ENCODE peak calls at places on chromosomes 16 and 17, in four cellular contexts. One of them, this sample, is unnamed.

GRCh38 chr16:85584192-85584757 is 28.8 kb upstream of the GSE1 start:
- DNase-seq in HepG2: no peak
- DNase-seq in K562: no peak
- DNase-seq in GM12878: no peak
- DNase-seq in this sample: no peak

GRCh38 chr17:15091825-15092224 is 173.3 kb downstream of the PMP22 start:
- DNase-seq in K562: no peak
- DNase-seq in GM12878: no peak
- DNase-seq in HepG2: no peak
- DNase-seq in this sample: peak

GRCh38 chr16:977096-977701 is 4.4 kb upstream of the SOX8 start:
- DNase-seq in K562: no peak
- DNase-seq in HepG2: no peak
- DNase-seq in GM12878: no peak
- DNase-seq in this sample: no peak

GRCh38 chr16:2777231-2777902 is at the start of gene ELOB:
- DNase-seq in K562: peak
- DNase-seq in HepG2: peak
- DNase-seq in GM12878: no peak
- DNase-seq in this sample: peak

GRCh38 chr16:80536246-80536645 is 4.5 kb upstream of the DYNLRB2 start:
- DNase-seq in K562: no peak
- DNase-seq in GM12878: no peak
- DNase-seq in HepG2: no peak
- DNase-seq in this sample: no peak

GRCh38 chr17:21376835-21377690 is 906 bp downstream of the KCNJ12 start:
- DNase-seq in HepG2: no peak
- DNase-seq in GM12878: no peak
- DNase-seq in K562: no peak
- DNase-seq in this sample: peak

GRCh38 chr16:87671221-87671620 is 68.9 kb downstream of the JPH3 start:
- DNase-seq in HepG2: no peak
- DNase-seq in K562: no peak
- DNase-seq in GM12878: no peak
- DNase-seq in this sample: no peak

GRCh38 chr16:29926675-29927522 is 873 bp upstream of the KCTD13 start:
- DNase-seq in HepG2: peak
- DNase-seq in K562: peak
- DNase-seq in GM12878: no peak
- DNase-seq in this sample: no peak

GRCh38 chr17:1645207-1646171 is at the start of gene SCARF1:
- DNase-seq in K562: no peak
- DNase-seq in GM12878: no peak
- DNase-seq in HepG2: no peak
- DNase-seq in this sample: peak

GRCh38 chr17:65371702-65372101 is 189.7 kb downstream of the AXIN2 start:
- DNase-seq in K562: no peak
- DNase-seq in GM12878: no peak
- DNase-seq in HepG2: no peak
- DNase-seq in this sample: no peak

GRCh38 chr17:40615295-40615988 is 32.2 kb downstream of the SMARCE1 start:
- DNase-seq in HepG2: peak
- DNase-seq in K562: peak
- DNase-seq in GM12878: peak
- DNase-seq in this sample: peak

GRCh38 chr17:10063730-10064221 is 134.6 kb downstream of the GAS7 start:
- DNase-seq in K562: no peak
- DNase-seq in GM12878: peak
- DNase-seq in HepG2: no peak
- DNase-seq in this sample: no peak

GRCh38 chr17:59311051-59311468 is 20.4 kb upstream of the YPEL2 start:
- DNase-seq in GM12878: peak
- DNase-seq in HepG2: peak
- DNase-seq in K562: peak
- DNase-seq in this sample: peak

GRCh38 chr17:39152134-39152884 is 872 bp upstream of the PLXDC1 start:
- DNase-seq in GM12878: no peak
- DNase-seq in K562: no peak
- DNase-seq in HepG2: no peak
- DNase-seq in this sample: peak

GRCh38 chr16:26791166-26791565 is 275.6 kb upstream of the C16orf82 start:
- DNase-seq in HepG2: no peak
- DNase-seq in K562: no peak
- DNase-seq in GM12878: no peak
- DNase-seq in this sample: no peak

GRCh38 chr16:47511882-47512281 is 50.8 kb downstream of the PHKB start:
- DNase-seq in K562: no peak
- DNase-seq in HepG2: no peak
- DNase-seq in GM12878: no peak
- DNase-seq in this sample: peak

GRCh38 chr16:31333686-31334649 is 21.0 kb upstream of the ITGAX start:
- DNase-seq in K562: peak
- DNase-seq in GM12878: no peak
- DNase-seq in HepG2: peak
- DNase-seq in this sample: peak

GRCh38 chr16:57791903-57792461 is 10.3 kb downstream of the KIFC3 start:
- DNase-seq in GM12878: no peak
- DNase-seq in K562: no peak
- DNase-seq in HepG2: no peak
- DNase-seq in this sample: no peak

GRCh38 chr16:72740346-72740745 is 307.6 kb downstream of the ZFHX3 start:
- DNase-seq in HepG2: no peak
- DNase-seq in K562: no peak
- DNase-seq in GM12878: no peak
- DNase-seq in this sample: no peak

GRCh38 chr16:70615933-70616332 is 30.4 kb upstream of the IL34 start:
- DNase-seq in HepG2: no peak
- DNase-seq in K562: no peak
- DNase-seq in GM12878: no peak
- DNase-seq in this sample: no peak

GRCh38 chr16:56793504-56793903 is 63.6 kb downstream of the NUP93 start:
- DNase-seq in GM12878: no peak
- DNase-seq in K562: peak
- DNase-seq in HepG2: peak
- DNase-seq in this sample: no peak

GRCh38 chr17:17175340-17175739 is 30.8 kb downstream of the PLD6 start:
- DNase-seq in K562: no peak
- DNase-seq in HepG2: no peak
- DNase-seq in GM12878: no peak
- DNase-seq in this sample: no peak

GRCh38 chr16:74611721-74612120 is 4.8 kb upstream of the GLG1 start:
- DNase-seq in HepG2: no peak
- DNase-seq in K562: no peak
- DNase-seq in GM12878: no peak
- DNase-seq in this sample: no peak

GRCh38 chr17:1005361-1005946 is 8.5 kb downstream of the TIMM22 start:
- DNase-seq in GM12878: no peak
- DNase-seq in K562: no peak
- DNase-seq in HepG2: no peak
- DNase-seq in this sample: no peak

GRCh38 chr17:10631048-10631700 is 25.9 kb downstream of the MYH3 start:
- DNase-seq in K562: peak
- DNase-seq in GM12878: no peak
- DNase-seq in HepG2: no peak
- DNase-seq in this sample: peak

GRCh38 chr16:86584071-86584685 is 5.8 kb downstream of the FOXL1 start:
- DNase-seq in HepG2: no peak
- DNase-seq in K562: no peak
- DNase-seq in GM12878: no peak
- DNase-seq in this sample: no peak

GRCh38 chr16:17266606-17267313 is 204.0 kb downstream of the XYLT1 start:
- DNase-seq in GM12878: no peak
- DNase-seq in HepG2: no peak
- DNase-seq in K562: no peak
- DNase-seq in this sample: no peak

GRCh38 chr16:74753180-74753579 is 21.4 kb downstream of the FA2H start:
- DNase-seq in GM12878: no peak
- DNase-seq in HepG2: no peak
- DNase-seq in K562: no peak
- DNase-seq in this sample: no peak

GRCh38 chr17:71441098-71441497 is 679.7 kb upstream of the SOX9 start:
- DNase-seq in K562: no peak
- DNase-seq in GM12878: no peak
- DNase-seq in HepG2: no peak
- DNase-seq in this sample: no peak

GRCh38 chr16:88298166-88298881 is 84.4 kb upstream of the ZNF469 start:
- DNase-seq in HepG2: no peak
- DNase-seq in GM12878: no peak
- DNase-seq in K562: no peak
- DNase-seq in this sample: no peak

GRCh38 chr16:86391486-86391885 is 118.8 kb upstream of the FOXF1 start:
- DNase-seq in K562: no peak
- DNase-seq in HepG2: no peak
- DNase-seq in GM12878: no peak
- DNase-seq in this sample: no peak

GRCh38 chr17:63445571-63446217 is 412 bp downstream of the CYB561 start:
- DNase-seq in GM12878: no peak
- DNase-seq in K562: peak
- DNase-seq in HepG2: no peak
- DNase-seq in this sample: peak

GRCh38 chr17:81895400-81895799 is 3.9 kb downstream of the ANAPC11 start:
- DNase-seq in K562: no peak
- DNase-seq in HepG2: no peak
- DNase-seq in GM12878: no peak
- DNase-seq in this sample: no peak
- TF ChIP-seq CBFB in K562: no peak
- TF ChIP-seq CBFB in HepG2: no peak
- TF ChIP-seq CBFB in GM12878: no peak
- TF ChIP-seq CBFB in this sample: no peak

GRCh38 chr17:57062865-57063264 is 22.2 kb upstream of the AKAP1 start:
- DNase-seq in GM12878: no peak
- DNase-seq in HepG2: no peak
- DNase-seq in K562: no peak
- DNase-seq in this sample: no peak
- TF ChIP-seq CBFB in GM12878: no peak
- TF ChIP-seq CBFB in HepG2: no peak
- TF ChIP-seq CBFB in K562: no peak
- TF ChIP-seq CBFB in this sample: no peak

DNA sequence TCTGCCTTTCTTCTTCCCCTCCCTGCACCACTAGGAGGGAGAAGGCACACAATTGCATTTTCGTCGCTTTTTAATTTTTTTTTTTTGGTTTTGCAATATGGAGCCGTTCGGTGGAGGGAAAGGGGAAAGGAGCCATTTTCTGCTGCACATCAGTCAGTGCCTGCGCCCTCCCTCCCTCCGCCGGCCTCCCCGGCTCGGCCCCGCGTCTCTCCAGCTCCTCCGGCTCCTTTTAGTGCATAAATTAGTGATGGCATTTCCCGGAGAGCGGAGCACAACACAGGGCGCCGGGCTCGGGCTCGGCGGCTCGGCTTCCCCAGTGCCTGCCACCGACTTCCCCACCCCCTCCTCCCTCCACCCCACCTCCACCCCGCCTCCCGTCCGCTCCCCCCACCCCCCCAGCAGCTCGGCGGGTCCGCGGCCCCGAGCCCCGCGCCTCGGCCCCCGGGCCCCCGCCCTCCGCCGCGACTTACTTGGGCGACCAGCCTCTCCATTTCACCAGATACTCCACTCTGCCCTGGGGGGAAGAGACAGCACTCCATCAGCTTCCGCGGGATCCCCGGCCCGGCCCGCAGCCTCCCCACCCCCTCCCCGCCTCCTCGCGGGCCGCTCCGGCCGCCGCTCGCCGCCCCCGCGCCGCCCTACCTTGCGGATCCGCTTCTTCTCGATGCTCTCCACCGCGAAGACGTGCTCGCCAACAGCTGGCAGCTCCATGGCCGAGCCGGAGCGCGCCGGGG is 532 bp downstream of the CBX4 start:
- DNase-seq in K562: peak
- DNase-seq in GM12878: no peak
- DNase-seq in HepG2: no peak
- DNase-seq in this sample: peak
- TF ChIP-seq CBFB in K562: no peak
- TF ChIP-seq CBFB in GM12878: no peak
- TF ChIP-seq CBFB in HepG2: no peak
- TF ChIP-seq CBFB in this sample: no peak

DNA sequence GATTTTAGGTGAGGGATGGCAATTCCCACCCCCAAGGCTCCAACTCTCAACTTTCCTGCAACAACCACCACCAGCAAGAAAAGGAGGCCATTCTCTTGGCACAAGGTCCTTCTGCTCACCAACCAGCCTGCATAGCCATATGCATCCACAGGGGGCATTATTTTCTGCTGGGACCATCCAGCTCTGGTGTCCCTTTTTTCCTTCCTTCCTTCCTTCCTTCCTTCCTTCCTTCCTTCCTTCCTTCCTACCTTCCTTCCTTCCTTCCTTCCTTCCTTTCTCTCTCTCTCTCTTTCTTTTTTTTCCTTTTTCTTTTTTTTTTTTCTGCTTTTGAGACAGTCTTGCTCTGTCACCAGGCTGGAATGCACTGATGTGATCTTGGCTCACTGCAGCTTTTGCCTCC is 21.1 kb upstream of the COX10 start:
- DNase-seq in K562: no peak
- DNase-seq in GM12878: no peak
- DNase-seq in HepG2: no peak
- DNase-seq in this sample: peak
- TF ChIP-seq CBFB in K562: no peak
- TF ChIP-seq CBFB in GM12878: no peak
- TF ChIP-seq CBFB in HepG2: no peak
- TF ChIP-seq CBFB in this sample: no peak

This sample was measured in WTC11.